ENCODE peak calls at places on chromosomes 7 and 10, in eight cellular contexts. D, N, M, X, E, A, H and F are unnamed samples.

GRCh38 chr7:91759205-91759863 is 121.2 kb downstream of the MTERF1 start:
- DNase-seq in D (no peak), N (no peak), M (no peak), X (peak), E (peak), A (peak), H (no peak), F (no peak)

GRCh38 chr10:118216071-118216470 is 126.1 kb downstream of the FAM204A start:
- DNase-seq in D (no peak), N (no peak), M (no peak), X (no peak), E (no peak), A (no peak), H (no peak), F (no peak)

GRCh38 chr7:10940748-10941358 is 32.8 kb upstream of the PHF14 start:
- DNase-seq in D (peak), N (no peak), M (no peak), X (no peak), E (no peak), A (no peak), H (no peak), F (no peak)

GRCh38 chr10:102726274-102726673 is 11.8 kb downstream of the SFXN2 start:
- DNase-seq in D (no peak), N (no peak), M (no peak), X (no peak), E (no peak), A (peak), H (no peak), F (no peak)

GRCh38 chr7:1124816-1125602 is 35.0 kb downstream of the ZFAND2A start:
- DNase-seq in D (no peak), N (peak), M (no peak), X (peak), E (no peak), A (no peak), H (peak), F (no peak)

GRCh38 chr10:69901623-69902505 is 100.2 kb downstream of the COL13A1 start:
- DNase-seq in D (no peak), N (no peak), M (no peak), X (peak), E (peak), A (peak), H (peak), F (no peak)

GRCh38 chr7:132528695-132529094 is 47.6 kb downstream of the PLXNA4 start:
- DNase-seq in D (no peak), N (no peak), M (no peak), X (no peak), E (no peak), A (no peak), H (no peak), F (no peak)

GRCh38 chr10:15141136-15142067 is 27.1 kb downstream of the NMT2 start:
- DNase-seq in D (no peak), N (no peak), M (no peak), X (no peak), E (no peak), A (no peak), H (no peak), F (no peak)

GRCh38 chr7:157302314-157302711 is 34.5 kb upstream of the DNAJB6 start:
- DNase-seq in D (peak), N (peak), M (peak), X (peak), E (peak), A (peak), H (peak), F (peak)

GRCh38 chr7:131400833-131401593 is 73.3 kb downstream of the MKLN1 start:
- DNase-seq in D (no peak), N (no peak), M (no peak), X (no peak), E (no peak), A (no peak), H (no peak), F (no peak)

GRCh38 chr10:78515037-78515872 is 481.6 kb downstream of the RPS24 start:
- DNase-seq in D (no peak), N (no peak), M (no peak), X (no peak), E (no peak), A (no peak), H (peak), F (peak)

GRCh38 chr7:116166167-116166566 is 44.2 kb upstream of the TES start:
- DNase-seq in D (no peak), N (no peak), M (no peak), X (no peak), E (no peak), A (no peak), H (no peak), F (no peak)

GRCh38 chr10:70575874-70576802 is 26.4 kb downstream of the PRF1 start:
- DNase-seq in D (peak), N (peak), M (no peak), X (peak), E (peak), A (peak), H (peak), F (no peak)

GRCh38 chr10:84522612-84523462 is 194.4 kb downstream of the CCSER2 start:
- DNase-seq in D (no peak), N (no peak), M (no peak), X (no peak), E (no peak), A (no peak), H (no peak), F (no peak)

GRCh38 chr10:28217848-28218247 is 85.0 kb downstream of the MPP7 start:
- DNase-seq in D (no peak), N (no peak), M (no peak), X (no peak), E (no peak), A (peak), H (no peak), F (no peak)

GRCh38 chr7:79504607-79505389 is 51.3 kb upstream of the MAGI2 start:
- DNase-seq in D (no peak), N (no peak), M (no peak), X (no peak), E (no peak), A (no peak), H (no peak), F (no peak)

GRCh38 chr10:130242483-130242882 is 106.3 kb downstream of the GLRX3 start:
- DNase-seq in D (no peak), N (no peak), M (no peak), X (peak), E (no peak), A (no peak), H (no peak), F (peak)

GRCh38 chr10:71840177-71840711 is 10.8 kb downstream of the PSAP start:
- DNase-seq in D (peak), N (peak), M (no peak), X (no peak), E (peak), A (peak), H (peak), F (no peak)

GRCh38 chr7:46165281-46165680 is 244.2 kb upstream of the IGFBP3 start:
- DNase-seq in D (no peak), N (no peak), M (no peak), X (no peak), E (no peak), A (peak), H (no peak), F (no peak)

GRCh38 chr10:109126541-109126940 is 796.8 kb downstream of the XPNPEP1 start:
- DNase-seq in D (no peak), N (no peak), M (no peak), X (no peak), E (no peak), A (no peak), H (no peak), F (no peak)